ENCODE peak calls at places on chromosomes 11 and 22, in five cellular contexts. One of them, this sample, is unnamed.

GRCh38 chr11:9657531-9657930 is 6.3 kb upstream of the SWAP70 start:
- DNase-seq in right lobe of liver: no peak
- DNase-seq in sigmoid colon: no peak
- DNase-seq in vagina: no peak
- DNase-seq in GM12891: no peak
- DNase-seq in this sample: no peak

GRCh38 chr11:3824714-3825472 is 15.9 kb downstream of the RHOG start:
- DNase-seq in right lobe of liver: no peak
- DNase-seq in sigmoid colon: peak
- DNase-seq in vagina: no peak
- DNase-seq in GM12891: peak
- DNase-seq in this sample: peak

GRCh38 chr11:71395010-71395560 is 53.1 kb downstream of the DHCR7 start:
- DNase-seq in right lobe of liver: no peak
- DNase-seq in sigmoid colon: no peak
- DNase-seq in vagina: no peak
- DNase-seq in GM12891: no peak
- DNase-seq in this sample: no peak

GRCh38 chr11:126491092-126491491 is 135.6 kb downstream of the ST3GAL4 start:
- DNase-seq in right lobe of liver: no peak
- DNase-seq in sigmoid colon: peak
- DNase-seq in vagina: no peak
- DNase-seq in GM12891: no peak
- DNase-seq in this sample: no peak

GRCh38 chr11:58606930-58607714 is 15.3 kb upstream of the CNTF start:
- DNase-seq in right lobe of liver: no peak
- DNase-seq in sigmoid colon: no peak
- DNase-seq in vagina: no peak
- DNase-seq in GM12891: no peak
- DNase-seq in this sample: no peak

GRCh38 chr11:6586434-6587359 is 16.7 kb downstream of the RRP8 start:
- DNase-seq in right lobe of liver: no peak
- DNase-seq in sigmoid colon: peak
- DNase-seq in vagina: no peak
- DNase-seq in GM12891: no peak
- DNase-seq in this sample: no peak

GRCh38 chr22:46675938-46676337 is 55.8 kb downstream of the GRAMD4 start:
- DNase-seq in right lobe of liver: no peak
- DNase-seq in sigmoid colon: no peak
- DNase-seq in vagina: no peak
- DNase-seq in GM12891: no peak
- DNase-seq in this sample: no peak

GRCh38 chr11:124798991-124799383 is 1.2 kb downstream of the MSANTD2 start:
- DNase-seq in right lobe of liver: no peak
- DNase-seq in sigmoid colon: no peak
- DNase-seq in vagina: no peak
- DNase-seq in GM12891: no peak
- DNase-seq in this sample: no peak

GRCh38 chr11:131762346-131763110 is 392.1 kb downstream of the NTM start:
- DNase-seq in right lobe of liver: no peak
- DNase-seq in sigmoid colon: no peak
- DNase-seq in vagina: peak
- DNase-seq in GM12891: no peak
- DNase-seq in this sample: no peak

GRCh38 chr22:35911877-35912276 is 116.7 kb downstream of the RBFOX2 start:
- DNase-seq in right lobe of liver: no peak
- DNase-seq in sigmoid colon: no peak
- DNase-seq in vagina: no peak
- DNase-seq in GM12891: no peak
- DNase-seq in this sample: no peak

GRCh38 chr11:45857834-45858492 is 10.7 kb downstream of the CRY2 start:
- DNase-seq in right lobe of liver: no peak
- DNase-seq in sigmoid colon: peak
- DNase-seq in vagina: no peak
- DNase-seq in GM12891: no peak
- DNase-seq in this sample: no peak

GRCh38 chr11:93267383-93267782 is 63.2 kb upstream of the DEUP1 start:
- DNase-seq in right lobe of liver: no peak
- DNase-seq in sigmoid colon: no peak
- DNase-seq in vagina: no peak
- DNase-seq in GM12891: no peak
- DNase-seq in this sample: no peak

GRCh38 chr11:65888163-65888814 is at the start of gene FIBP:
- DNase-seq in right lobe of liver: peak
- DNase-seq in sigmoid colon: peak
- DNase-seq in vagina: peak
- DNase-seq in GM12891: peak
- DNase-seq in this sample: peak
- TF ChIP-seq POLR2A in right lobe of liver: peak
- TF ChIP-seq POLR2A in sigmoid colon: peak
- TF ChIP-seq POLR2A in vagina: no peak
- TF ChIP-seq POLR2A in GM12891: peak
- TF ChIP-seq POLR2A in this sample: peak

GRCh38 chr22:42649261-42650056 is at the start of gene CYB5R3:
- DNase-seq in right lobe of liver: peak
- DNase-seq in sigmoid colon: peak
- DNase-seq in vagina: no peak
- DNase-seq in GM12891: peak
- DNase-seq in this sample: peak

GRCh38 chr22:42651134-42651533 is 1.9 kb upstream of the CYB5R3 start:
- DNase-seq in right lobe of liver: no peak
- DNase-seq in sigmoid colon: no peak
- DNase-seq in vagina: no peak
- DNase-seq in GM12891: no peak
- DNase-seq in this sample: peak

GRCh38 chr22:42646569-42647525 is 2.3 kb downstream of the CYB5R3 start:
- DNase-seq in right lobe of liver: peak
- DNase-seq in sigmoid colon: no peak
- DNase-seq in vagina: no peak
- DNase-seq in GM12891: peak
- DNase-seq in this sample: no peak

GRCh38 chr22:42648017-42648367 is 1.2 kb downstream of the CYB5R3 start:
- DNase-seq in right lobe of liver: no peak
- DNase-seq in sigmoid colon: no peak
- DNase-seq in vagina: no peak
- DNase-seq in GM12891: no peak
- DNase-seq in this sample: no peak

DNA sequence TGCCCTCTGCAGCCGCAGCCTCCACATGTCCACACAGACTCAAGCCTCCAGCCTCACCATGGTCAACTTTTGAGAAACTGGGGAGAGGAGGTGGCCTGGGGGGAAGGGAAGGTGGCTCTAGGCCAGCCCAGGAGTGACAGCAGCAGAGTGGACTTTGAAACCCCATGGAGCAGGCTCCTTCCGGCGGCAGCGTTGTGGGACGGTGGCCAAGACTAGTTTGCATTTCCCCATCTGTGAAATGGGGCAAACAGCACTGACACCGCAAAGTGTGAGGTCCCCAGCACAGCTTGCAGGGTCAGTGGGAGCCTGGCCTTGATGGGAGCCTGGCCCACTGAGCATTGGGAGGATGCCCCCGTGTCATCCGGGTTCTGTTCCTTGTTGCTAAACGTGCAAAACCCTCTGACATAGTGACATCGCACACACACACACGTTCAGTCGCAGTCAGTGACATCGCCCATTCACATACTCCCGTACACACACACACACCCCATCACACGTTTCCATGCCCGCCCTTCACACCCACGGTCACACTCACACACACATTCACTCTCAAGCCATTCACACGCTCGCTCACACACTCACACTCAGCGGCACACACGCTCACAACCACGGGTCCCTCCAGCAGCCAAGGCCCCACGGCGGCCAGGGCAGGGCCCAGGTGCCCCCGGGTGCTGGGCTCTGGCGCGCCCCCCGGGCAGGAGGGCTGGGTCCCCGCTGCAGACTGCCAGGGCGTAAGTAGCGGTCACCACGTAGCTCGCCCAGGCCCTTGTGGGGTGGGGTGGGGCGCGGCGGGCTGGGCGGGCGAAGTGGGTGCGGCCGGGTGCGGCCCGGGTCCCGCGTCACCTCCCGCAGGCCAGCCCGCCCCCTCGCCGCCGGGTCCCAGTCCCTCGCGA is 578 bp downstream of the CYB5R3 start:
- DNase-seq in right lobe of liver: peak
- DNase-seq in sigmoid colon: no peak
- DNase-seq in vagina: no peak
- DNase-seq in GM12891: no peak
- DNase-seq in this sample: peak
- TF ChIP-seq POLR2A in right lobe of liver: peak
- TF ChIP-seq POLR2A in sigmoid colon: peak
- TF ChIP-seq POLR2A in vagina: no peak
- TF ChIP-seq POLR2A in GM12891: peak
- TF ChIP-seq POLR2A in this sample: peak

GRCh38 chr22:45185718-45186511 is 22.2 kb downstream of the NUP50 start:
- DNase-seq in right lobe of liver: no peak
- DNase-seq in sigmoid colon: no peak
- DNase-seq in vagina: no peak
- DNase-seq in GM12891: no peak
- DNase-seq in this sample: no peak
- TF ChIP-seq POLR2A in right lobe of liver: no peak
- TF ChIP-seq POLR2A in sigmoid colon: no peak
- TF ChIP-seq POLR2A in vagina: no peak
- TF ChIP-seq POLR2A in GM12891: no peak
- TF ChIP-seq POLR2A in this sample: no peak

GRCh38 chr22:26646158-26646557 is 11.2 kb upstream of the MIAT start:
- DNase-seq in right lobe of liver: no peak
- DNase-seq in sigmoid colon: no peak
- DNase-seq in vagina: no peak
- DNase-seq in GM12891: no peak
- DNase-seq in this sample: no peak

GRCh38 chr22:26648761-26649363 is 8.5 kb upstream of the MIAT start:
- DNase-seq in right lobe of liver: no peak
- DNase-seq in sigmoid colon: no peak
- DNase-seq in vagina: no peak
- DNase-seq in GM12891: no peak
- DNase-seq in this sample: no peak

GRCh38 chr22:26642465-26643367 is 14.7 kb upstream of the MIAT start:
- DNase-seq in right lobe of liver: no peak
- DNase-seq in sigmoid colon: no peak
- DNase-seq in vagina: no peak
- DNase-seq in GM12891: no peak
- DNase-seq in this sample: no peak

GRCh38 chr22:26648011-26648497 is 9.3 kb upstream of the MIAT start:
- DNase-seq in right lobe of liver: no peak
- DNase-seq in sigmoid colon: no peak
- DNase-seq in vagina: no peak
- DNase-seq in GM12891: no peak
- DNase-seq in this sample: no peak

DNA sequence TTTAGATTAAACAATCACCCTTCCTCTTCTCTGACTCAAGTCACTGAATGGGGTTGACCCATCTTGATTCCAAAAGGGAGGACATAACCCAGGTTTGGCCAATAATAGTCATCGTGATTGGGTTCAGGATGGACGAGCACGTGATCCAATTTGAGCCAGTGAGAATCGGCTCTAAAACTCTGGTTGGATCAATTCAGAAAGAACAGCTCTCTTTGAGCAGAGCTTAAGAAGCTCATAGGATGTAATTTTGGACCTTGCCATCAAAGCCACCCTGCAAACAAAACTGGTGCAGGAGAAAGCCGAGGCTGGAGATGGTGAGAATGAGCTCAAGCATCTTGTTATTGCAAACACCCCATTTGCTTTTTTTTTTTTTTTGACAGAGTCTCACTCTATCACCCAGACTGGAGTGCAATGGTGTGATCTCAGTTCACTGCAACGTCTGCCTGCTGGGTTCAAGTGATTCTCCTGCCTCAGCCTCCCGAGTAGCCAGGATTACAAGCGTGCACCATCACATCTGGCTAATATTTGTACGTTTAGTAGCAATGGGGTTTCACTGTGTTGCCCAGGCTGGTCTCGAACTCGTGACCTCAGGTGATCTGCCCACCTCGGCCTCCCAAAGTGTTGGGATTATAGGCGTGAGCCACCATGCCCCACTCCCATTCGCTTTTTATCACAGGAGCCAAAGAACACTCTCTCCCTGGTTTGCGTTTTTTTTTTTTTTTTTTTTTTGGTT is 13.9 kb upstream of the MIAT start:
- DNase-seq in right lobe of liver: no peak
- DNase-seq in sigmoid colon: no peak
- DNase-seq in vagina: no peak
- DNase-seq in GM12891: no peak
- DNase-seq in this sample: no peak
- TF ChIP-seq POLR2A in right lobe of liver: no peak
- TF ChIP-seq POLR2A in sigmoid colon: no peak
- TF ChIP-seq POLR2A in vagina: no peak
- TF ChIP-seq POLR2A in GM12891: no peak
- TF ChIP-seq POLR2A in this sample: no peak

This sample was measured in H54.